ENCODE peak calls at places on chromosome 9, in nine cellular contexts. S, T, R, C, E, U, W, V and Z are unnamed samples. For H3K4me1, the result is how much of the 10 kb centered on the place peaks cover.

GRCh38 chr9:78574354-78575036 is 277.6 kb downstream of the PSAT1 start:
- DNase-seq in S (no peak), T (no peak), R (no peak), C (no peak), E (no peak), U (no peak), W (no peak), V (no peak), Z (peak)

GRCh38 chr9:8365029-8365428 is 565.5 kb upstream of the DMAC1 start:
- DNase-seq in S (no peak), T (peak), R (no peak), C (no peak), E (no peak), U (no peak), W (no peak), V (peak), Z (no peak)

GRCh38 chr9:136748656-136749551 is 579 bp upstream of the LCN6 start:
- DNase-seq in S (no peak), T (no peak), R (peak), C (no peak), E (no peak), U (no peak), W (no peak), V (no peak), Z (no peak)

GRCh38 chr9:13810510-13810909 is 503.4 kb downstream of the NFIB start:
- DNase-seq in S (no peak), T (peak), R (no peak), C (no peak), E (peak), U (peak), W (no peak), V (no peak), Z (no peak)

GRCh38 chr9:121474225-121474947 is 25.3 kb downstream of the GGTA1 start:
- DNase-seq in S (no peak), T (no peak), R (no peak), C (no peak), E (no peak), U (no peak), W (no peak), V (no peak), Z (no peak)

GRCh38 chr9:35858428-35858827 is 11.8 kb downstream of the OR13J1 start:
- DNase-seq in S (no peak), T (no peak), R (no peak), C (no peak), E (no peak), U (no peak), W (no peak), V (no peak), Z (no peak)

GRCh38 chr9:28365736-28366135 is 792.5 kb upstream of the C9orf72 start:
- DNase-seq in S (no peak), T (peak), R (no peak), C (no peak), E (peak), U (no peak), W (no peak), V (no peak), Z (no peak)

GRCh38 chr9:108972626-108973209 is 38.5 kb downstream of the ABITRAM start:
- DNase-seq in S (no peak), T (no peak), R (no peak), C (no peak), E (no peak), U (no peak), W (no peak), V (peak), Z (no peak)

GRCh38 chr9:82124090-82124489 is 135.5 kb downstream of the SPATA31D1 start:
- DNase-seq in S (no peak), T (peak), R (no peak), C (no peak), E (peak), U (no peak), W (no peak), V (peak), Z (no peak)

GRCh38 chr9:115373000-115373709 is 255.2 kb upstream of the TNC start:
- DNase-seq in S (no peak), T (peak), R (no peak), C (no peak), E (peak), U (no peak), W (no peak), V (peak), Z (no peak)

GRCh38 chr9:23611874-23612273 is 214.2 kb downstream of the ELAVL2 start:
- DNase-seq in S (no peak), T (no peak), R (no peak), C (no peak), E (no peak), U (no peak), W (no peak), V (no peak), Z (no peak)

GRCh38 chr9:121529237-121529987 is 29.8 kb upstream of the GGTA1 start:
- DNase-seq in S (peak), T (peak), R (peak), C (peak), E (peak), U (peak), W (no peak), V (peak), Z (no peak)

GRCh38 chr9:71349218-71349617 is 227.8 kb upstream of the TRPM3 start:
- DNase-seq in S (no peak), T (peak), R (no peak), C (no peak), E (no peak), U (no peak), W (no peak), V (peak), Z (no peak)

GRCh38 chr9:135476561-135476960 is 3.0 kb upstream of the PPP1R26 start:
- DNase-seq in S (no peak), T (no peak), R (no peak), C (no peak), E (no peak), U (no peak), W (no peak), V (no peak), Z (no peak)

GRCh38 chr9:86098793-86099694 is at the start of gene GOLM1:
- DNase-seq in S (peak), T (peak), R (peak), C (peak), E (peak), U (peak), W (no peak), V (peak), Z (peak)

GRCh38 chr9:136756134-136756438 is 2.0 kb downstream of the LCN8 start:
- DNase-seq in S (no peak), T (no peak), R (no peak), C (no peak), E (no peak), U (no peak), W (no peak), V (no peak), Z (no peak)

GRCh38 chr9:70902705-70903131 is 218.7 kb downstream of the TRPM3 start:
- DNase-seq in S (no peak), T (peak), R (no peak), C (no peak), E (peak), U (no peak), W (no peak), V (peak), Z (peak)

GRCh38 chr9:3903273-3903672 is 377.5 kb upstream of the RFX3 start:
- DNase-seq in S (peak), T (no peak), R (no peak), C (no peak), E (no peak), U (no peak), W (no peak), V (no peak), Z (peak)

GRCh38 chr9:70924380-70924779 is 197.0 kb downstream of the TRPM3 start:
- DNase-seq in S (no peak), T (no peak), R (no peak), C (no peak), E (peak), U (no peak), W (no peak), V (peak), Z (no peak)

GRCh38 chr9:129631673-129632129 is 5.7 kb downstream of the NTMT1 start:
- DNase-seq in S (no peak), T (no peak), R (no peak), C (no peak), E (no peak), U (no peak), W (no peak), V (no peak), Z (no peak)
- H3K4me1 ChIP-seq in S (under half), T (under half), R (under half), C (under half), E (under half), U (under half), W (under half), V (under half), Z (under half)

DNA sequence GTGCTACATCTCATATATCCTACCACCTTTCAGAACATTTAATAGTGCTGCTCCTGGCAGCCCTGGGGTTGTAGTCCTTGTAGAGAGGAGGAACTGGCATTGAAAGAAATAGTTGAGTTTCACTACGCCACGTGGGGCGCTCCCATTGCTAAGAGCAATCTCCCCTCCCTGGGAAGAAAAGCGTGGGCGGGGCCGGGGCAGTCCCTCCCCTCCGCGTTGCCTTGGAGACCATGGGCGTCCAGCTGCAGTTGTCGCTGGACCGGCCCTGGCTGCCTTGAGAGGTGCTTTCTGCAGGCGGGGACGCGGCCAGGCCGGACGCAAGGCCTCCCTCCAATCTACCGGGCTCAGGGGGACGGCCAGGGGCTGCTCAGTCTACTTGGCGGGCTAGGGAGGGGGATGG is 368 bp upstream of the CCDC180 start:
- DNase-seq in S (peak), T (peak), R (peak), C (peak), E (peak), U (peak), W (no peak), V (peak), Z (no peak)
- H3K4me3 ChIP-seq in S (no peak), T (peak), R (peak), C (no peak), E (peak), U (peak), W (no peak), V (no peak), Z (no peak)

GRCh38 chr9:130794923-130795495 is 40.0 kb upstream of the ABL1 start:
- DNase-seq in S (no peak), T (peak), R (no peak), C (no peak), E (no peak), U (no peak), W (no peak), V (no peak), Z (no peak)
- H3K4me1 ChIP-seq in S (under half), T (under half), R (under half), C (under half), E (under half), U (under half), W (under half), V (under half), Z (under half)

DNA sequence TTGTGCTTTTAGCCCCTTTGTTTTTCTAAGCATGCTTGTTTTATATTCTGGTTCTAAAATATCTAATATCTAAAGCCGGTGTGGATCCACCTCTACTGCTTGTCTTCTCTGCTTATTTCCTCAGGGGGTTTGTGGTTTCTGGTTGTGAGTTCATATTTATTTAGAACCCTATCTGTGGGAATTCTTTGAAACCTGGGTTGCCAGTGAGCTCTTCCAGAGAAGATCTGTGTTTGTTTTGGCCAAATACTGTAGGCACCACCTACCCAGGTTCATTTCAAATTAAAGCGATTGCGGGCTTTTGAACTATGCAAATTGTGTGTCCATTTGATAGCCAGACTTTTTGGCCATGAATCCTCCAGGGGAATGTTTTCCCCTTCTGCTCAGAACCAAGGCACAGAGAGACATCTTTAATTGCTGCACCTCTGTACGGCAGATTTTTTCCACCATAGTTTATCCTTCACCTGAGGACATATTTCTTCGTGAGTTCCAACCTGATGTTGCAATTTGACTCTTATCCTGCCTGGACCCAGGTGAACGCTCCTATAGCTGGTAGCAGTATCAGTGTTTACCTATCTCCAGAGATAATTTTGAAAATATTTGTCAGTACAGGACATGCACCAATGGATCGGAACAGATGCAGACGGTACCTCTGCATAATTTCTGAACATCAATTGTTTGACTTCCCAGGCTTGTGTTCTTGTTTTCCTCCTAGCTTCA is 2.3 kb upstream of the ZBTB43 start:
- DNase-seq in S (no peak), T (no peak), R (no peak), C (no peak), E (peak), U (no peak), W (no peak), V (no peak), Z (no peak)
- H3K4me3 ChIP-seq in S (no peak), T (no peak), R (no peak), C (no peak), E (no peak), U (no peak), W (no peak), V (no peak), Z (no peak)